ENCODE peak calls at places on chromosomes 6 and 20, in four cellular contexts. Z, U, P and F are unnamed samples.

GRCh38 chr6:170453586-170454511 is 99.3 kb downstream of the PSMB1 start:
- DNase-seq in P (no peak), U (no peak), Z (no peak), F (no peak)

GRCh38 chr6:168078943-168079405 is at the start of gene FRMD1:
- DNase-seq in Z (no peak), P (no peak), U (no peak), F (no peak)

GRCh38 chr6:135535989-135536414 is 38.5 kb upstream of the AHI1 start:
- DNase-seq in P (no peak), U (peak; percentile 12), Z (peak; percentile 12), F (peak; percentile 44)

GRCh38 chr6:9943026-9943425 is 471.8 kb downstream of the TFAP2A start:
- DNase-seq in U (no peak), P (no peak), Z (no peak), F (no peak)

GRCh38 chr20:46027245-46027853 is 1.7 kb upstream of the SLC12A5 start:
- DNase-seq in P (no peak), Z (no peak), U (peak; percentile 54), F (peak; percentile 41)

GRCh38 chr6:1286972-1287600 is 24.8 kb upstream of the FOXQ1 start:
- DNase-seq in Z (no peak), U (no peak), P (no peak), F (no peak)

GRCh38 chr6:36113049-36113448 is 17.3 kb upstream of the MAPK13 start:
- DNase-seq in P (no peak), Z (no peak), U (no peak), F (no peak)

GRCh38 chr6:111329882-111330633 is 153.0 kb downstream of the REV3L start:
- DNase-seq in Z (no peak), P (no peak), U (no peak), F (no peak)

GRCh38 chr20:6819599-6819998 is 52.1 kb downstream of the BMP2 start:
- DNase-seq in U (no peak), P (no peak), Z (no peak), F (no peak)

GRCh38 chr6:12275084-12275483 is 15.1 kb upstream of the EDN1 start:
- DNase-seq in U (no peak), P (no peak), Z (no peak), F (no peak)

GRCh38 chr6:64010010-64010409 is 374.4 kb downstream of the PHF3 start:
- DNase-seq in U (no peak), Z (no peak), P (no peak), F (no peak)

GRCh38 chr6:116971959-116972358 is 94.9 kb downstream of the RFX6 start:
- DNase-seq in U (peak; percentile 20), P (no peak), Z (no peak), F (peak; percentile 27)